ENCODE peak calls at places on chromosome 20, in seven cellular contexts. One of them, this sample, is unnamed.

GRCh38 chr20:59578602-59579403 is 25.5 kb upstream of the PHACTR3 start:
- DNase-seq in cardiac fibroblast: no peak
- DNase-seq in AG10803: no peak
- DNase-seq in lung: no peak
- DNase-seq in endothelial cell: no peak
- DNase-seq in tibial nerve: no peak
- DNase-seq in H9: no peak
- DNase-seq in this sample: no peak

GRCh38 chr20:10498196-10498595 is 63.1 kb downstream of the SLX4IP start:
- DNase-seq in cardiac fibroblast: no peak
- DNase-seq in AG10803: no peak
- DNase-seq in lung: no peak
- DNase-seq in endothelial cell: peak
- DNase-seq in tibial nerve: no peak
- DNase-seq in H9: no peak
- DNase-seq in this sample: no peak

GRCh38 chr20:4942336-4942735 is 59.0 kb downstream of the SLC23A2 start:
- DNase-seq in cardiac fibroblast: no peak
- DNase-seq in AG10803: peak
- DNase-seq in lung: no peak
- DNase-seq in endothelial cell: no peak
- DNase-seq in tibial nerve: no peak
- DNase-seq in H9: no peak
- DNase-seq in this sample: no peak

GRCh38 chr20:5835870-5836269 is 85.7 kb downstream of the SHLD1 start:
- DNase-seq in cardiac fibroblast: peak
- DNase-seq in AG10803: peak
- DNase-seq in lung: no peak
- DNase-seq in endothelial cell: no peak
- DNase-seq in tibial nerve: no peak
- DNase-seq in H9: no peak
- DNase-seq in this sample: no peak

GRCh38 chr20:9388826-9389187 is 125.6 kb upstream of the LAMP5 start:
- DNase-seq in cardiac fibroblast: no peak
- DNase-seq in AG10803: no peak
- DNase-seq in lung: no peak
- DNase-seq in endothelial cell: no peak
- DNase-seq in tibial nerve: no peak
- DNase-seq in H9: no peak
- DNase-seq in this sample: no peak

GRCh38 chr20:2575682-2576081 is 39.3 kb downstream of the TMC2 start:
- DNase-seq in cardiac fibroblast: no peak
- DNase-seq in AG10803: no peak
- DNase-seq in lung: no peak
- DNase-seq in endothelial cell: no peak
- DNase-seq in tibial nerve: no peak
- DNase-seq in H9: no peak
- DNase-seq in this sample: no peak

GRCh38 chr20:49513531-49513930 is 31.1 kb upstream of the KCNB1 start:
- DNase-seq in cardiac fibroblast: no peak
- DNase-seq in AG10803: no peak
- DNase-seq in lung: no peak
- DNase-seq in endothelial cell: no peak
- DNase-seq in tibial nerve: no peak
- DNase-seq in H9: no peak
- DNase-seq in this sample: no peak

GRCh38 chr20:64063389-64064144 is 569 bp downstream of the TCEA2 start:
- DNase-seq in cardiac fibroblast: no peak
- DNase-seq in AG10803: no peak
- DNase-seq in lung: no peak
- DNase-seq in endothelial cell: no peak
- DNase-seq in tibial nerve: no peak
- DNase-seq in H9: no peak
- DNase-seq in this sample: no peak

GRCh38 chr20:38635721-38636285 is 34.2 kb downstream of the ARHGAP40 start:
- DNase-seq in cardiac fibroblast: peak
- DNase-seq in AG10803: peak
- DNase-seq in lung: no peak
- DNase-seq in endothelial cell: no peak
- DNase-seq in tibial nerve: no peak
- DNase-seq in H9: no peak
- DNase-seq in this sample: no peak

GRCh38 chr20:1813101-1813529 is 82.1 kb upstream of the SIRPA start:
- DNase-seq in cardiac fibroblast: peak
- DNase-seq in AG10803: peak
- DNase-seq in lung: peak
- DNase-seq in endothelial cell: no peak
- DNase-seq in tibial nerve: peak
- DNase-seq in H9: no peak
- DNase-seq in this sample: peak

GRCh38 chr20:43473058-43473704 is 15.5 kb downstream of the SRSF6 start:
- DNase-seq in cardiac fibroblast: no peak
- DNase-seq in AG10803: no peak
- DNase-seq in lung: no peak
- DNase-seq in endothelial cell: no peak
- DNase-seq in tibial nerve: no peak
- DNase-seq in H9: no peak
- DNase-seq in this sample: no peak

GRCh38 chr20:50467618-50468373 is 42.4 kb upstream of the PTPN1 start:
- DNase-seq in cardiac fibroblast: peak
- DNase-seq in AG10803: peak
- DNase-seq in lung: peak
- DNase-seq in endothelial cell: peak
- DNase-seq in tibial nerve: no peak
- DNase-seq in H9: peak
- DNase-seq in this sample: no peak

GRCh38 chr20:376089-376488 is 4.5 kb upstream of the TRIB3 start:
- DNase-seq in cardiac fibroblast: no peak
- DNase-seq in AG10803: no peak
- DNase-seq in lung: no peak
- DNase-seq in endothelial cell: no peak
- DNase-seq in tibial nerve: no peak
- DNase-seq in H9: no peak
- DNase-seq in this sample: no peak

GRCh38 chr20:11867286-11867921 is 50.3 kb upstream of the BTBD3 start:
- DNase-seq in cardiac fibroblast: no peak
- DNase-seq in AG10803: peak
- DNase-seq in lung: no peak
- DNase-seq in endothelial cell: no peak
- DNase-seq in tibial nerve: no peak
- DNase-seq in H9: no peak
- DNase-seq in this sample: no peak

GRCh38 chr20:10551732-10552724 is 116.9 kb downstream of the SLX4IP start:
- DNase-seq in cardiac fibroblast: no peak
- DNase-seq in AG10803: no peak
- DNase-seq in lung: no peak
- DNase-seq in endothelial cell: no peak
- DNase-seq in tibial nerve: no peak
- DNase-seq in H9: peak
- DNase-seq in this sample: no peak

GRCh38 chr20:24768226-24768625 is 180.8 kb upstream of the CST7 start:
- DNase-seq in cardiac fibroblast: no peak
- DNase-seq in AG10803: no peak
- DNase-seq in lung: no peak
- DNase-seq in endothelial cell: peak
- DNase-seq in tibial nerve: no peak
- DNase-seq in H9: peak
- DNase-seq in this sample: no peak

GRCh38 chr20:51695574-51696303 is 72.5 kb downstream of the ATP9A start:
- DNase-seq in cardiac fibroblast: peak
- DNase-seq in AG10803: peak
- DNase-seq in lung: no peak
- DNase-seq in endothelial cell: no peak
- DNase-seq in tibial nerve: no peak
- DNase-seq in H9: no peak
- DNase-seq in this sample: no peak

GRCh38 chr20:40890635-40891034 is 138.0 kb upstream of the TOP1 start:
- DNase-seq in cardiac fibroblast: no peak
- DNase-seq in AG10803: no peak
- DNase-seq in lung: no peak
- DNase-seq in endothelial cell: no peak
- DNase-seq in tibial nerve: no peak
- DNase-seq in H9: no peak
- DNase-seq in this sample: no peak

GRCh38 chr20:40897177-40897700 is 131.4 kb upstream of the TOP1 start:
- DNase-seq in cardiac fibroblast: peak
- DNase-seq in AG10803: peak
- DNase-seq in lung: no peak
- DNase-seq in endothelial cell: no peak
- DNase-seq in tibial nerve: no peak
- DNase-seq in H9: no peak
- DNase-seq in this sample: no peak

GRCh38 chr20:40893610-40894242 is 134.9 kb upstream of the TOP1 start:
- DNase-seq in cardiac fibroblast: no peak
- DNase-seq in AG10803: no peak
- DNase-seq in lung: no peak
- DNase-seq in endothelial cell: no peak
- DNase-seq in tibial nerve: no peak
- DNase-seq in H9: no peak
- DNase-seq in this sample: no peak

GRCh38 chr20:40895182-40895581 is 133.4 kb upstream of the TOP1 start:
- DNase-seq in cardiac fibroblast: no peak
- DNase-seq in AG10803: no peak
- DNase-seq in lung: no peak
- DNase-seq in endothelial cell: no peak
- DNase-seq in tibial nerve: no peak
- DNase-seq in H9: no peak
- DNase-seq in this sample: no peak

DNA sequence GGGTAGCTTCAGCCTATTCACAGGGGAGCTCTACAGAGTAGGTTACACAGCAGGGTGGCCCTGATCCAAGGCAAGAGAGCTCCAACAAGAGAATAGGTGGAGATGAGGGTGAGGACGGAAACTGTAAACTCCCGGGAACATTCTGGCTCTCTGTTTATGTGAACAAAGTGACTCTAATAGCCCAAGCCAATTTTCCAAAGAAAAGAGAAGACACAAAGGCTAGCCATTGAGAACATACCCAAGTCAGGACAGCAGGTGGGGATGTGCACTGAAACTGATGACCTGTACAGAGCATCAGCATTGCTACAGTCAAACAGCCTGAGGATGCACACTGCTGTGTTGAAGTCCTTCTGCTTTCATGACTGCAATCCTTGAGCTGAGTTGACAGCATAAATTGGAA is 136.0 kb upstream of the TOP1 start:
- DNase-seq in cardiac fibroblast: no peak
- DNase-seq in AG10803: no peak
- DNase-seq in lung: no peak
- DNase-seq in endothelial cell: no peak
- DNase-seq in tibial nerve: no peak
- DNase-seq in H9: no peak
- DNase-seq in this sample: no peak
- TF ChIP-seq CTCF in cardiac fibroblast: no peak
- TF ChIP-seq CTCF in AG10803: no peak
- TF ChIP-seq CTCF in lung: no peak
- TF ChIP-seq CTCF in endothelial cell: no peak
- TF ChIP-seq CTCF in tibial nerve: no peak
- TF ChIP-seq CTCF in H9: no peak
- TF ChIP-seq CTCF in this sample: no peak

GRCh38 chr20:20184149-20184548 is 131.8 kb downstream of the CFAP61 start:
- DNase-seq in cardiac fibroblast: no peak
- DNase-seq in AG10803: peak
- DNase-seq in lung: no peak
- DNase-seq in endothelial cell: no peak
- DNase-seq in tibial nerve: no peak
- DNase-seq in H9: no peak
- DNase-seq in this sample: no peak
- TF ChIP-seq CTCF in cardiac fibroblast: peak
- TF ChIP-seq CTCF in AG10803: peak
- TF ChIP-seq CTCF in lung: no peak
- TF ChIP-seq CTCF in endothelial cell: no peak
- TF ChIP-seq CTCF in tibial nerve: no peak
- TF ChIP-seq CTCF in H9: peak
- TF ChIP-seq CTCF in this sample: peak

DNA sequence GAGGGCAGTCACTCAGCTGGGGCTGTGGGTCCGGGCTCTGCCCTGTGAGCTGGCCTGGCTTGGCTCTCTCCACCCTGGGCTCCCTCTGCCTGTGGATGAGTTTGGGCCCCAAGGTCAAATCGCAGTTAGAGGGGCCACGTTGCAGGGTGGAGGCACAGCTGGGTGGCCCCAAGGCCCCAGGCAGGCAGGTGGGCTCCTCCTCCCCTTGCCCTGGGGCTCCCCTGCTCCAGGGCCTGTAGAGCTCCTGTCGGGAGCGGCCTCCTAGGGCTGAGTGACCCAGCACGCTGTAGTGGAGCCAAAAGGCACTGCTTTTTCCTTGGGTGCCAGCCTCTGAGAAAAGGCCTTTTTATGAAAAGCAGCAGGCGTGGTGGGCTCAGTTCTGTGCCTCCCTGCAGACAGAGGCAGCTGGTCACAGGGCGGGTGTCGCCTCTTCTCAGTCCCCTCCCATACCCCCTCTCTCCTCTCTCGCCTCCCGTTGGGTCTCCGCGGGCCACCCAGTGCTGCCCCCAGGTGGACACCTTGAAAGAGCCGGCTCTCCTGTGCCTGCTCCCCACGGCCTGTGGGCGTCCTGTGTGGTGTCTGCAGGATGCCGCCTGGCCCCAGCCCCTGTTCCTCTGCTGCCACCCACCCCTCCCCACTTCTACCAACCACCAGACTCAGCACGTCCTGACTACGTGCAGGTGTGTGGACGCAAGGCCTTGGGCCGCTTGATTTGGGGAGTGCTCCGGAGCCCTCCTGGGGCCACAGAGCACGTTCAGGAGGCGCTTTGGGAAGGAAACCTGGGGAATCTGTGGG is 13.2 kb downstream of the SS18L1 start:
- DNase-seq in cardiac fibroblast: peak
- DNase-seq in AG10803: peak
- DNase-seq in lung: peak
- DNase-seq in endothelial cell: peak
- DNase-seq in tibial nerve: peak
- DNase-seq in H9: peak
- DNase-seq in this sample: no peak
- TF ChIP-seq CTCF in cardiac fibroblast: peak
- TF ChIP-seq CTCF in AG10803: peak
- TF ChIP-seq CTCF in lung: peak
- TF ChIP-seq CTCF in endothelial cell: peak
- TF ChIP-seq CTCF in tibial nerve: peak
- TF ChIP-seq CTCF in H9: peak
- TF ChIP-seq CTCF in this sample: peak

GRCh38 chr20:58214310-58214709 is 14.1 kb downstream of the ANKRD60 start:
- DNase-seq in cardiac fibroblast: no peak
- DNase-seq in AG10803: no peak
- DNase-seq in lung: no peak
- DNase-seq in endothelial cell: no peak
- DNase-seq in tibial nerve: no peak
- DNase-seq in H9: no peak
- DNase-seq in this sample: no peak

GRCh38 chr20:58213716-58214115 is 14.7 kb downstream of the ANKRD60 start:
- DNase-seq in cardiac fibroblast: no peak
- DNase-seq in AG10803: no peak
- DNase-seq in lung: no peak
- DNase-seq in endothelial cell: no peak
- DNase-seq in tibial nerve: no peak
- DNase-seq in H9: no peak
- DNase-seq in this sample: no peak

GRCh38 chr20:58215116-58215515 is 13.3 kb downstream of the ANKRD60 start:
- DNase-seq in cardiac fibroblast: no peak
- DNase-seq in AG10803: no peak
- DNase-seq in lung: no peak
- DNase-seq in endothelial cell: no peak
- DNase-seq in tibial nerve: no peak
- DNase-seq in H9: no peak
- DNase-seq in this sample: no peak

GRCh38 chr20:58212636-58213035 is 15.8 kb downstream of the ANKRD60 start:
- DNase-seq in cardiac fibroblast: no peak
- DNase-seq in AG10803: no peak
- DNase-seq in lung: no peak
- DNase-seq in endothelial cell: no peak
- DNase-seq in tibial nerve: no peak
- DNase-seq in H9: no peak
- DNase-seq in this sample: no peak

GRCh38 chr20:58213112-58213511 is 15.3 kb downstream of the ANKRD60 start:
- DNase-seq in cardiac fibroblast: no peak
- DNase-seq in AG10803: peak
- DNase-seq in lung: no peak
- DNase-seq in endothelial cell: no peak
- DNase-seq in tibial nerve: no peak
- DNase-seq in H9: no peak
- DNase-seq in this sample: no peak
- TF ChIP-seq CTCF in cardiac fibroblast: no peak
- TF ChIP-seq CTCF in AG10803: peak
- TF ChIP-seq CTCF in lung: no peak
- TF ChIP-seq CTCF in endothelial cell: no peak
- TF ChIP-seq CTCF in tibial nerve: peak
- TF ChIP-seq CTCF in H9: no peak
- TF ChIP-seq CTCF in this sample: no peak

This sample was measured in type B pancreatic cell.